ENCODE peak calls at places on chromosomes 6 and 20, in six cellular contexts. O is GM12878, G is HepG2, Y is upper lobe of left lung, D is HCT116, L is K562. C is an unnamed sample.

GRCh38 chr6:95518630-95519227 is 58.6 kb upstream of the MANEA start:
- ATAC-seq in O (peak), G (peak), Y (peak), D (no peak), L (peak), C (no peak)

GRCh38 chr20:17612287-17612974 is 42.6 kb downstream of the DSTN start:
- ATAC-seq in O (no peak), G (peak), Y (peak), D (peak), L (no peak), C (peak)

GRCh38 chr6:35474129-35474977 is 6.2 kb downstream of the RPL10A start:
- ATAC-seq in O (peak), G (peak), Y (peak), D (peak), L (peak), C (no peak)

GRCh38 chr20:49460916-49461315 is 21.6 kb downstream of the KCNB1 start:
- ATAC-seq in O (no peak), G (no peak), Y (no peak), D (no peak), L (no peak), C (no peak)

GRCh38 chr6:137240168-137240567 is 21.0 kb upstream of the IFNGR1 start:
- ATAC-seq in O (no peak), G (no peak), Y (peak), D (no peak), L (no peak), C (peak)

GRCh38 chr6:148869589-148869988 is 122.8 kb downstream of the UST start:
- ATAC-seq in O (no peak), G (no peak), Y (no peak), D (peak), L (no peak), C (peak)

GRCh38 chr6:112044856-112045255 is 9.0 kb upstream of the CCN6 start:
- ATAC-seq in O (no peak), G (no peak), Y (no peak), D (no peak), L (no peak), C (no peak)

GRCh38 chr6:128432394-128432793 is 88.0 kb downstream of the PTPRK start:
- ATAC-seq in O (no peak), G (no peak), Y (no peak), D (no peak), L (no peak), C (no peak)

GRCh38 chr6:37354526-37355384 is 972 bp downstream of the RNF8 start:
- ATAC-seq in O (peak), G (peak), Y (peak), D (peak), L (peak), C (peak)

GRCh38 chr6:89836637-89837222 is 7.0 kb downstream of the CASP8AP2 start:
- ATAC-seq in O (no peak), G (peak), Y (no peak), D (no peak), L (no peak), C (no peak)

GRCh38 chr6:44606506-44606905 is 219.0 kb downstream of the CDC5L start:
- ATAC-seq in O (no peak), G (no peak), Y (no peak), D (no peak), L (no peak), C (no peak)

GRCh38 chr6:40931927-40932326 is 107.1 kb downstream of the UNC5CL start:
- ATAC-seq in O (no peak), G (no peak), Y (no peak), D (no peak), L (no peak), C (no peak)

GRCh38 chr6:54970337-54970736 is 123.8 kb downstream of the FAM83B start:
- ATAC-seq in O (no peak), G (no peak), Y (no peak), D (peak), L (no peak), C (no peak)

GRCh38 chr20:51729771-51730170 is 38.4 kb downstream of the ATP9A start:
- ATAC-seq in O (no peak), G (no peak), Y (no peak), D (no peak), L (no peak), C (no peak)

GRCh38 chr6:47256361-47256760 is 53.3 kb downstream of the TNFRSF21 start:
- ATAC-seq in O (no peak), G (no peak), Y (no peak), D (no peak), L (no peak), C (no peak)

GRCh38 chr20:33518071-33518470 is 28.2 kb downstream of the CBFA2T2 start:
- ATAC-seq in O (no peak), G (no peak), Y (no peak), D (peak), L (no peak), C (no peak)

GRCh38 chr6:106751501-106752252 is 122.3 kb downstream of the QRSL1 start:
- ATAC-seq in O (no peak), G (peak), Y (no peak), D (peak), L (no peak), C (no peak)

GRCh38 chr20:57600324-57601210 is 19.7 kb downstream of the ZBP1 start:
- ATAC-seq in O (peak), G (no peak), Y (no peak), D (no peak), L (no peak), C (no peak)

GRCh38 chr6:138485586-138486248 is 13.6 kb downstream of the NHSL1 start:
- ATAC-seq in O (no peak), G (no peak), Y (no peak), D (no peak), L (no peak), C (no peak)

GRCh38 chr6:130697661-130698535 is 129.3 kb upstream of the SMLR1 start:
- ATAC-seq in O (peak), G (peak), Y (no peak), D (peak), L (peak), C (no peak)

GRCh38 chr6:65708162-65708561 is 1.1 kb upstream of the EYS start:
- ATAC-seq in O (no peak), G (no peak), Y (no peak), D (no peak), L (no peak), C (no peak)

GRCh38 chr20:63771046-63771707 is 31.6 kb downstream of the SLC2A4RG start:
- ATAC-seq in O (no peak), G (no peak), Y (no peak), D (no peak), L (no peak), C (no peak)

GRCh38 chr20:34461779-34462087 is 54.5 kb upstream of the DYNLRB1 start:
- ATAC-seq in O (no peak), G (peak), Y (no peak), D (no peak), L (no peak), C (no peak)

GRCh38 chr6:40916816-40917215 is 122.2 kb downstream of the UNC5CL start:
- ATAC-seq in O (no peak), G (no peak), Y (no peak), D (no peak), L (no peak), C (no peak)

DNA sequence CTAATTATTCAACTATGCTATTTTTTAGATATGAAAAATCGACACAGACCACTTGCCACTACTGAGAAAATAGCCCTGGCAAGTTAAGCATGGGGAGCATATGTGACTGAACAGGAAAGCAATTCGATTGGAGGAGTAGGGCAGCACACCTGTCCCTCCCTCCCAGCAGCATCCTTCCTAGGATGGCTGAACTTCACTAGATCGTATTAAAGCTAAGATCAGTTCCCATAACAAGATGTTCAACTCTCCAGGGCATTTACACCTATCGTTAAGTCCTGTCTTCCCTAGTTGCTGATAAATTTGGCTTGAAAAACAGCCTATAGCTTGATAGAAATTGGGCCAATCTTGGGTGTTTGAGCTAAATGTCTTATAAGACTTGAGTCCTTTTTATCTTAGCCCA is 7.0 kb downstream of the PPP1R10 start:
- ATAC-seq in O (no peak), G (no peak), Y (no peak), D (no peak), L (no peak), C (no peak)
- TF ChIP-seq POLR2AphosphoS5 in O (no peak), G (no peak), Y (no peak), D (peak), L (no peak), C (no peak)

GRCh38 chr20:13857961-13858360 is 73.1 kb downstream of the NDUFAF5 start:
- ATAC-seq in O (no peak), G (no peak), Y (no peak), D (no peak), L (no peak), C (no peak)

GRCh38 chr20:13857304-13857703 is 72.5 kb downstream of the NDUFAF5 start:
- ATAC-seq in O (no peak), G (no peak), Y (no peak), D (no peak), L (no peak), C (no peak)

GRCh38 chr20:13855613-13856012 is 70.8 kb downstream of the NDUFAF5 start:
- ATAC-seq in O (peak), G (no peak), Y (no peak), D (no peak), L (no peak), C (no peak)

GRCh38 chr20:13858496-13859270 is 73.9 kb downstream of the NDUFAF5 start:
- ATAC-seq in O (no peak), G (no peak), Y (no peak), D (no peak), L (no peak), C (no peak)

GRCh38 chr20:13856356-13856755 is 71.5 kb downstream of the NDUFAF5 start:
- ATAC-seq in O (no peak), G (no peak), Y (no peak), D (no peak), L (no peak), C (no peak)
- H3K27ac ChIP-seq in O (no peak), G (no peak), Y (no peak), D (no peak), L (no peak), C (no peak)

GRCh38 chr20:56391596-56392281 is at the start of gene AURKA:
- ATAC-seq in O (peak), G (peak), Y (peak), D (peak), L (peak), C (peak)
- TF ChIP-seq POLR2A in O (peak), G (peak), Y (no peak), D (no peak), L (peak), C (no peak)

GRCh38 chr6:11370191-11371018 is 137.9 kb upstream of the NEDD9 start:
- ATAC-seq in O (no peak), G (no peak), Y (no peak), D (no peak), L (no peak), C (peak)
- TF ChIP-seq POLR2AphosphoS5 in O (no peak), G (no peak), Y (no peak), D (no peak), L (no peak), C (no peak)